ENCODE peak calls at places on chromosomes 4 and X, in six cellular contexts. T is foreskin fibroblast, G is body of pancreas, S is ascending aorta, C is tibial artery, E is breast epithelium. L is an unnamed sample.

GRCh38 chr4:73721419-73721818 is 18.9 kb upstream of the CXCL8 start:
- DNase-seq in G (no peak), T (peak), C (no peak), S (no peak), E (no peak), L (no peak)

GRCh38 chr4:31620476-31620875 is 900.3 kb downstream of the PCDH7 start:
- DNase-seq in E (no peak), G (no peak), C (no peak), T (no peak), S (no peak), L (no peak)

GRCh38 chr4:177975315-177975714 is 533.1 kb upstream of the AGA start:
- DNase-seq in S (no peak), C (no peak), T (no peak), G (no peak), E (no peak), L (no peak)

GRCh38 chrX:57906790-57907189 is 3.5 kb downstream of the ZXDA start:
- DNase-seq in T (peak), C (no peak), E (no peak), S (no peak), G (no peak), L (no peak)

GRCh38 chr4:148540622-148541326 is 98.6 kb upstream of the NR3C2 start:
- DNase-seq in T (no peak), E (no peak), S (no peak), C (no peak), G (no peak), L (no peak)

GRCh38 chr4:158652920-158653319 is 18.8 kb downstream of the C4orf46 start:
- DNase-seq in C (no peak), G (no peak), E (no peak), S (no peak), T (no peak), L (no peak)

GRCh38 chr4:130600706-130601105 is 1504.8 kb downstream of the C4orf33 start:
- DNase-seq in E (no peak), S (no peak), C (no peak), G (no peak), T (no peak), L (no peak)

GRCh38 chrX:153460826-153461225 is 9.6 kb downstream of the HAUS7 start:
- DNase-seq in G (peak), C (no peak), E (no peak), S (no peak), T (no peak), L (no peak)

GRCh38 chrX:69961365-69962072 is 88.2 kb downstream of the AWAT2 start:
- DNase-seq in C (no peak), T (no peak), E (no peak), G (no peak), S (no peak), L (no peak)

GRCh38 chrX:17527135-17527701 is 152.2 kb downstream of the NHS start:
- DNase-seq in C (peak), T (no peak), S (peak), G (peak), E (no peak), L (no peak)

GRCh38 chr4:137968956-137969709 is 273.0 kb downstream of the SLC7A11 start:
- DNase-seq in G (no peak), E (no peak), T (peak), S (no peak), C (no peak), L (no peak)

GRCh38 chr4:76758290-76758882 is 139.6 kb downstream of the SOWAHB start:
- DNase-seq in C (peak), S (no peak), E (no peak), G (peak), T (peak), L (no peak)

GRCh38 chrX:68929332-68930150 is 100.7 kb downstream of the EFNB1 start:
- DNase-seq in T (peak), E (no peak), G (peak), S (peak), C (no peak), L (no peak)

GRCh38 chr4:41644288-41644914 is 104.1 kb downstream of the PHOX2B start:
- DNase-seq in S (no peak), E (no peak), T (peak), G (peak), C (peak), L (no peak)

GRCh38 chr4:79863333-79863732 is 209.7 kb downstream of the ANTXR2 start:
- DNase-seq in C (no peak), S (no peak), E (no peak), G (no peak), T (no peak), L (no peak)

GRCh38 chr4:67019670-67020069 is 525.6 kb downstream of the CENPC start:
- DNase-seq in T (no peak), E (no peak), S (no peak), G (no peak), C (no peak), L (no peak)

GRCh38 chrX:133594156-133594555 is 178.9 kb upstream of the GPC4 start:
- DNase-seq in E (no peak), C (no peak), S (no peak), G (no peak), T (no peak), L (no peak)

GRCh38 chrX:71515039-71515398 is 17.9 kb upstream of the OGT start:
- DNase-seq in G (no peak), C (no peak), T (no peak), E (no peak), S (no peak), L (no peak)

GRCh38 chr4:1449833-1450741 is 43.8 kb upstream of the NKX1-1 start:
- DNase-seq in G (no peak), S (peak), E (no peak), T (no peak), C (no peak), L (no peak)

GRCh38 chrX:50448565-50448964 is 22.1 kb downstream of the DGKK start:
- DNase-seq in E (no peak), T (no peak), C (no peak), G (no peak), S (no peak), L (no peak)

GRCh38 chrX:153408221-153408721 is 3.0 kb upstream of the ZFP92 start:
- DNase-seq in T (no peak), E (no peak), C (no peak), G (no peak), S (no peak), L (no peak)

GRCh38 chr4:8335848-8336247 is 66.3 kb downstream of the HTRA3 start:
- DNase-seq in C (no peak), S (no peak), T (no peak), E (no peak), G (no peak), L (no peak)

GRCh38 chrX:40148439-40149285 is 50.9 kb upstream of the BCOR start:
- DNase-seq in E (no peak), T (no peak), C (no peak), S (no peak), G (no peak), L (no peak)

GRCh38 chr4:20327808-20328207 is 76.1 kb downstream of the SLIT2 start:
- DNase-seq in G (no peak), E (no peak), T (no peak), C (no peak), S (no peak), L (no peak)

GRCh38 chr4:20326977-20327376 is 75.3 kb downstream of the SLIT2 start:
- DNase-seq in G (no peak), E (no peak), S (no peak), C (no peak), T (peak), L (no peak)

GRCh38 chr4:20333141-20333690 is 81.5 kb downstream of the SLIT2 start:
- DNase-seq in S (no peak), C (no peak), E (no peak), G (no peak), T (no peak), L (no peak)

GRCh38 chr4:20326460-20326859 is 74.8 kb downstream of the SLIT2 start:
- DNase-seq in S (no peak), E (no peak), G (no peak), C (no peak), T (no peak), L (no peak)

GRCh38 chr4:20331642-20332041 is 79.9 kb downstream of the SLIT2 start:
- DNase-seq in S (no peak), G (no peak), T (no peak), C (no peak), E (no peak), L (no peak)
- TF ChIP-seq CTCF in S (no peak), G (no peak), T (no peak), C (no peak), E (no peak), L (no peak)

GRCh38 chr4:136709897-136710296 is 822.4 kb downstream of the PCDH18 start:
- DNase-seq in E (no peak), G (no peak), T (no peak), S (no peak), C (no peak), L (no peak)

DNA sequence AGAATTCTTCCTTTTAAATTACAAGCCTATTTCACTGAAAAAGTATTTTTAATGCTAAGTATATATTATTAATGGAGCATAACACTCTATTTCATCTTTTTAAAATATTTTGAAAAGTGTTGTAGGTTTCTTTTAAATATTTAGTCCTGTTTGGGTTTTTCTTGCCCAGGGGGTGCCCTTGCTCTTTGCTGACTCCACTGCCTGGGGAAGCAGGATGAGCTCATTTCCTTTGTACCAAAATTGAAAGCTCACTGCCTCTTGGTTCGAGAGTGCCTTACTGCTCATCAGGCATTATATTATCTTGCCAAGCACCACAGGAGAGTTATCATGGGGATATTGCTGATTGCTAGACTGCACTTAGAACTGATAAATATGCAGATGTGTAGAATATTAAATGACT is 819.2 kb downstream of the PCDH18 start:
- DNase-seq in T (no peak), S (no peak), E (no peak), C (no peak), G (no peak), L (no peak)
- TF ChIP-seq CTCF in T (no peak), S (no peak), E (no peak), C (no peak), G (no peak), L (no peak)

GRCh38 chrX:24151513-24151912 is 2.0 kb downstream of the ZFX start:
- DNase-seq in S (no peak), C (no peak), G (no peak), E (no peak), T (no peak), L (no peak)

GRCh38 chrX:24149346-24150050 is at the start of gene ZFX:
- DNase-seq in G (peak), T (peak), C (peak), E (peak), S (no peak), L (peak)

GRCh38 chrX:24148535-24149345 is 789 bp upstream of the ZFX start:
- DNase-seq in G (no peak), T (no peak), E (peak), S (no peak), C (no peak), L (no peak)

GRCh38 chrX:24148118-24148517 is 1.4 kb upstream of the ZFX start:
- DNase-seq in T (no peak), G (no peak), C (no peak), E (no peak), S (no peak), L (no peak)

DNA sequence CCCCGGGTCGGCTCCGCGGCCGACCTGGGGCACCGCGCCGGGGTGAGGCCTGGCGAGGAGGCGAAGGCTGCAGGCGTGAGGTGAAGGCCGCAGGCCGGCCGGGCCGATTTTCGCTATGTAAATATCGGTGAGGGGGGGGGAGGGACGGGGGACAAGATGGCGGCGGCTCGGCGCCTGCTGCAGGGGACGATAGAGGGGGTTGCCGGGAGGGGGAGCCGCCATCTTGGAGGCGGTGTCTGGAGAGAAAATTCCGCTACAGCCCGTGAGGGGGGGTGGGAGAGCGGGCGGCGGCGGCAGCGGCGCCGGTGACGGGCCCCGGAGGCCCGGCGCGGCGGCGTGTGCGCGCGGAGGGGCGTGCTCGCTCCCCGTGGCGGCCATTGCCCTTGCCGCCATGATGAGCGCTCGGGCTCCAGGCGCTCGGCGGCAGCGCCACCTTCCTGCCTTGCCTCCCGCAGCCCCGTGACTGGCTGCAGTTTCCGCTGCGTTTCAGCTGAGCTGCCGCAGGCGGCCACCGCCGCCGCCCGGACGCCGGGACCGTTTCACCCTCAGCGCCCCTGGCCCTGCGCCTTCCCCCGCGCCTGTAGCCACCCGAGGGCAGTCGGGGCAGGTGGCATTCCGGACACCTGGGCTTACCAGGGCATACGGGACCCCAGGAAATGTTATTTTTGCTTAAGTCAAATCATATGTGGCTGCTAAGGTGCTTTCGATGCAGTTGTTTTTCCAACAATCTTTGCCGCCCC is 692 bp downstream of the ZFX start:
- DNase-seq in T (peak), C (peak), G (peak), S (peak), E (peak), L (peak)
- TF ChIP-seq CTCF in T (no peak), C (peak), G (peak), S (peak), E (peak), L (no peak)

DNA sequence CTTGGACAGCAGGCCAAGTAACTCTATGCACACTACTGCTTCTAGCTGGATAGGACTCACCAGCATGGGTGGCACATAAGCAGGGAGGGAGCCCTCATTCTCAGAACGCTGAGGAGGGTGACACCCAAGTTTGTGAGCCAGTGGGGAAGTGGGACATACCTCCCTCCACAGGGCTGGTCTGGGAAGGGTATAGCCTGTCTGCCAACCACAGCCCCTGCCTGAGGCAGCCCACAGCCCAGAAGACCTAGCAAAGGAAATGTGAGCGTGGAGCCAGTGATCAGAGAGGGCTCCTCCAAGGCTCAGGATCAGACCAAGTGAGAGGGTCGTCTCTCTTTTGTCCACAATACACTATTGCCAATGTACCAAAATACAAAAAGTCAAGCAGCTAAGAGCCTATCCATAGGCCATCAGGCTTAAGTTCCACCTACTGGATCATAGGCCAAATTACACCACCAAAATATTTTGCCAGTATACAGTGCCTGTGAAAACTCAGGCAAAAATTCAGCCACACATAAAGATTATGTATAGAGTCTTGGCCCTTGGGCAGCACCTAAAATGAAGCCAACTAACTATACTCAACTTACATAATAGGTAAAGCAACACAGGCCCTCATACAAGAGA is 1203.1 kb downstream of the PCDH18 start:
- DNase-seq in G (no peak), S (no peak), T (no peak), E (no peak), C (no peak), L (no peak)
- TF ChIP-seq CTCF in G (no peak), S (no peak), T (no peak), E (no peak), C (no peak), L (no peak)

GRCh38 chrX:114619874-114620273 is 36.0 kb downstream of the HTR2C start:
- DNase-seq in G (no peak), E (no peak), T (no peak), C (no peak), S (no peak), L (no peak)
- TF ChIP-seq CTCF in G (no peak), E (peak), T (peak), C (no peak), S (peak), L (no peak)

DNA sequence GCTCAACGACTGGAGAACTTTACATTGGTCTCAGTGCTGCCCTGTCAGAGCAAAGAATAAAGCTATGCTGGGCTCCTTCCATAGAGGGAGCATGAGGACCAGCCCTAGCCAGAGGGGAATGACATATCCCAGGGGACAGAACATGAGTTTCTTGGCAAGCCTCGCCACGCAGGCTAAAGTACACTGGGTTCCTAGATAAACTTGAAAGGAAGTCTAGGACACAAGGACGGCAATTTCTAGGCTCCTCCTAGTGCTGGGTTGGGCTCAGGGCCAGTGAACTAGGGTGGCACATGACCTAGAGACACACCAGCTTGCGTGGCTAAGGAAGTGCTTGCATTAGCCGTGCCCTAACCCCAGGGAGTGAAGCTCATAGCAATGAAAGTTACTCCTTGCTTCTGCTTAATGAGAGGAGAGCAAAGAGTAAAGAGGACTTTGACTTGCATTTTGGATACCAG is 141.0 kb downstream of the MAB21L2 start:
- DNase-seq in T (peak), G (peak), E (peak), C (peak), S (peak), L (no peak)
- TF ChIP-seq CTCF in T (no peak), G (peak), E (no peak), C (peak), S (peak), L (no peak)